ENCODE peak calls at places on chromosomes 4 and X, in ten cellular contexts. D, T, I, K, V, H, N, G, S and X are unnamed samples.

GRCh38 chr4:21769404-21770147 is 179.0 kb downstream of the KCNIP4 start:
- DNase-seq in D (no peak), T (no peak), I (peak; percentile 69), K (peak; percentile 85), V (peak; percentile 38), H (no peak), N (no peak), G (peak; percentile 55), S (no peak), X (peak; percentile 26)

GRCh38 chrX:41332408-41332987 is 1.5 kb upstream of the DDX3X start:
- DNase-seq in D (no peak), T (peak; percentile 37), I (peak; percentile 37), K (peak; percentile 33), V (peak; percentile 19), H (no peak), N (no peak), G (peak; percentile 58), S (no peak), X (no peak)

GRCh38 chr4:102868153-102868781 is 525 bp upstream of the CISD2 start:
- DNase-seq in D (peak; percentile 60), T (peak; percentile 41), I (no peak), K (no peak), V (no peak), H (no peak), N (peak; percentile 20), G (no peak), S (peak; percentile 19), X (no peak)

GRCh38 chr4:90542216-90542615 is 415.0 kb downstream of the CCSER1 start:
- DNase-seq in D (no peak), T (no peak), I (no peak), K (no peak), V (no peak), H (no peak), N (no peak), G (no peak), S (no peak), X (no peak)

GRCh38 chr4:173174184-173175156 is 5.9 kb downstream of the GALNT7 start:
- DNase-seq in D (no peak), T (no peak), I (no peak), K (no peak), V (no peak), H (no peak), N (no peak), G (no peak), S (no peak), X (no peak)

GRCh38 chr4:159308571-159309340 is 205.9 kb downstream of the RAPGEF2 start:
- DNase-seq in D (no peak), T (no peak), I (no peak), K (peak; percentile 14), V (peak; percentile 41), H (no peak), N (no peak), G (peak; percentile 69), S (no peak), X (peak; percentile 23)

GRCh38 chr4:176270669-176271068 is 1.6 kb upstream of the ASB5 start:
- DNase-seq in D (peak; percentile 88), T (no peak), I (peak; percentile 96), K (peak; percentile 92), V (peak; percentile 96), H (no peak), N (no peak), G (peak; percentile 98), S (no peak), X (peak; percentile 98)

GRCh38 chrX:50471390-50471789 is 765 bp upstream of the DGKK start:
- DNase-seq in D (no peak), T (no peak), I (no peak), K (no peak), V (no peak), H (no peak), N (no peak), G (no peak), S (peak; percentile 31), X (no peak)

GRCh38 chr4:176753049-176753448 is 39.7 kb downstream of the VEGFC start:
- DNase-seq in D (no peak), T (no peak), I (peak; percentile 90), K (peak; percentile 65), V (peak; percentile 23), H (no peak), N (no peak), G (peak; percentile 94), S (no peak), X (peak; percentile 98)

GRCh38 chrX:112048707-112049106 is 33.9 kb downstream of the TRPC5 start:
- DNase-seq in D (no peak), T (no peak), I (no peak), K (no peak), V (no peak), H (no peak), N (no peak), G (no peak), S (peak; percentile 9), X (no peak)
- TF ChIP-seq CTCF in D (no peak), T (no peak), I (no peak), K (no peak), V (no peak), H (no peak), N (no peak), G (no peak), S (no peak), X (no peak)

GRCh38 chr4:1318488-1319213 is 28.4 kb upstream of the UVSSA start:
- DNase-seq in D (peak; percentile 27), T (peak; percentile 31), I (no peak), K (no peak), V (no peak), H (no peak), N (peak; percentile 22), G (no peak), S (peak; percentile 71), X (no peak)
- TF ChIP-seq CTCF in D (no peak), T (no peak), I (peak; percentile 11), K (peak; percentile 31), V (peak; percentile 31), H (no peak), N (peak; percentile 47), G (peak; percentile 33), S (peak; percentile 52), X (peak; percentile 28)

DNA sequence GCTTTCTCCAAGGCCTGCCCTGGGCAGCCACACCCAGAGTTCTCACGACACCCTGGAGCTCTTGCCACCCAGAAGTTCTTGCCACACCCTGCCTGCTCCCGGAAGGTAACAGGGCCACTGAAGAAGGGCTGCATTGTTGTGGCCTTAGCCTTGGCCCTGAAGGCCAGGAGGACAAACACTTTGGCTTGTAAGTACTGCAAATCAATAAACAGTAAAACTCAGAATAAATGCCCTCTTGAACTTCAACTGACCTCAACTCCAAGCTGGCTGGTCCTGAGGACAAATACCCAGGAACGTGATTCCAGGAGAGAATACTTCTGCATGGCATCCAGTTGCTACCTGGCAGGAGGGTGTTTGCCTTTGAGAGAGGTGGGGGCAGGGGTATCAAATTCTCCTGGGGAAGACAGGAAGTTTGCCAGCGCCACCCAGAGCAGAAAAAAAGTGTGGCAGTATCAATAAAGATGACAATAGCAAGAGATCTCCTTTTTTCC is 54.1 kb downstream of the TLR10 start:
- DNase-seq in D (no peak), T (peak; percentile 88), I (no peak), K (no peak), V (no peak), H (no peak), N (no peak), G (no peak), S (peak; percentile 31), X (no peak)
- TF ChIP-seq CTCF in D (no peak), T (no peak), I (no peak), K (no peak), V (no peak), H (no peak), N (no peak), G (peak; percentile 10), S (no peak), X (no peak)

GRCh38 chr4:80787306-80787705 is 243.2 kb upstream of the BMP3 start:
- DNase-seq in D (no peak), T (no peak), I (no peak), K (no peak), V (no peak), H (no peak), N (no peak), G (no peak), S (no peak), X (no peak)
- TF ChIP-seq CTCF in D (no peak), T (no peak), I (no peak), K (no peak), V (no peak), H (no peak), N (no peak), G (no peak), S (no peak), X (no peak)